ENCODE peak calls at places on chromosome X, in eight cellular contexts. I is SW480, E is pancreas, R is GM19239, B is SJSA1, U is HFF-Myc, A is AG08396, L is tibial nerve. O is an unnamed sample.
A peak's percentile ranks its signal among the peaks of the same experiment; 100 is the strongest.

GRCh38 chrX:15242899-15243555 is 26.9 kb downstream of the ASB9 start:
- DNase-seq in E (peak; percentile 21), A (peak; percentile 62), R (peak; percentile 4), L (no peak), U (peak; percentile 7), B (peak; percentile 14), I (peak; percentile 58), O (peak; percentile 32)

GRCh38 chrX:136353519-136354095 is 52.8 kb downstream of the ADGRG4 start:
- DNase-seq in A (no peak), I (no peak), B (no peak), U (no peak), E (no peak), L (no peak), R (no peak), O (no peak)

GRCh38 chrX:11138498-11139390 is 27.6 kb downstream of the HCCS start:
- DNase-seq in E (peak; percentile 14), L (no peak), A (no peak), B (no peak), R (no peak), U (no peak), I (no peak), O (no peak)

GRCh38 chrX:13432376-13432775 is 112.5 kb upstream of the ATXN3L start:
- DNase-seq in E (no peak), A (peak; percentile 58), U (peak; percentile 70), I (no peak), R (no peak), B (peak; percentile 33), L (peak; percentile 12), O (peak; percentile 29)

GRCh38 chrX:49122499-49122898 is 1.0 kb downstream of the GPKOW start:
- DNase-seq in R (no peak), L (no peak), B (no peak), A (no peak), U (no peak), I (no peak), E (no peak), O (no peak)

GRCh38 chrX:19129694-19130093 is 7.4 kb upstream of the ADGRG2 start:
- DNase-seq in E (no peak), B (no peak), A (no peak), U (no peak), I (no peak), R (no peak), L (no peak), O (no peak)

GRCh38 chrX:10847333-10847732 is 226.9 kb upstream of the MID1 start:
- DNase-seq in U (no peak), I (no peak), E (no peak), B (peak; percentile 3), A (no peak), L (no peak), R (no peak), O (no peak)

GRCh38 chrX:69153060-69153730 is 12.1 kb downstream of the PJA1 start:
- DNase-seq in L (peak; percentile 45), R (no peak), U (no peak), B (no peak), I (peak; percentile 25), A (peak; percentile 39), E (no peak), O (no peak)

GRCh38 chrX:49627030-49627777 is 28.4 kb downstream of the GAGE1 start:
- DNase-seq in U (no peak), L (no peak), I (peak; percentile 5), B (no peak), R (no peak), A (no peak), E (peak; percentile 16), O (no peak)

GRCh38 chrX:134764202-134764785 is 106.0 kb upstream of the PLAC1 start:
- DNase-seq in U (no peak), L (no peak), R (peak; percentile 4), A (peak; percentile 10), B (peak; percentile 11), E (no peak), I (peak; percentile 76), O (no peak)

GRCh38 chrX:9604111-9604907 is 139.5 kb downstream of the TBL1X start:
- DNase-seq in L (peak; percentile 18), R (no peak), B (no peak), A (peak; percentile 64), I (no peak), E (peak; percentile 33), U (no peak), O (peak; percentile 78)

GRCh38 chrX:129540725-129541184 is 696 bp downstream of the OCRL start:
- DNase-seq in L (no peak), A (peak; percentile 18), R (no peak), U (no peak), E (peak; percentile 14), B (peak; percentile 3), I (no peak), O (peak; percentile 9)

GRCh38 chrX:30261012-30261411 is 14.1 kb downstream of the MAGEB1 start:
- DNase-seq in R (no peak), U (no peak), E (no peak), I (no peak), L (no peak), A (no peak), B (no peak), O (no peak)

GRCh38 chrX:149877636-149878035 is 3.3 kb upstream of the MAGEA8 start:
- DNase-seq in A (no peak), L (no peak), R (no peak), B (peak; percentile 16), I (peak; percentile 39), U (no peak), E (no peak), O (no peak)

GRCh38 chrX:53287493-53288138 is 6.2 kb upstream of the IQSEC2 start:
- DNase-seq in B (peak; percentile 58), U (peak; percentile 65), A (peak; percentile 71), R (no peak), L (peak; percentile 15), I (peak; percentile 75), E (peak; percentile 34), O (peak; percentile 58)

GRCh38 chrX:153474718-153475117 is 4.3 kb upstream of the HAUS7 start:
- DNase-seq in A (peak; percentile 65), L (no peak), I (no peak), E (peak; percentile 54), R (no peak), B (no peak), U (no peak), O (peak; percentile 66)

GRCh38 chrX:154352012-154352401 is 22.4 kb downstream of the FLNA start:
- DNase-seq in B (no peak), E (no peak), A (no peak), L (no peak), R (no peak), I (no peak), U (no peak), O (no peak)

GRCh38 chrX:101409043-101409442 is 1.0 kb downstream of the HNRNPH2 start:
- DNase-seq in I (no peak), U (no peak), B (no peak), E (no peak), L (no peak), R (no peak), A (no peak), O (no peak)

GRCh38 chrX:19557816-19558215 is 42.5 kb upstream of the MAP3K15 start:
- DNase-seq in L (no peak), R (no peak), I (no peak), B (no peak), U (no peak), E (no peak), A (no peak), O (no peak)

GRCh38 chrX:12570859-12571501 is 220.2 kb upstream of the PRPS2 start:
- DNase-seq in U (no peak), I (no peak), B (no peak), E (no peak), L (no peak), R (no peak), A (no peak), O (no peak)

GRCh38 chrX:24601858-24602257 is 45.3 kb downstream of the PCYT1B start:
- DNase-seq in I (no peak), U (no peak), E (no peak), A (no peak), L (no peak), B (no peak), R (no peak), O (no peak)

GRCh38 chrX:40644175-40644574 is 3.2 kb downstream of the CXorf38 start:
- DNase-seq in A (no peak), E (no peak), R (no peak), U (no peak), B (peak; percentile 1), I (no peak), L (no peak), O (no peak)

GRCh38 chrX:37871626-37872302 is 24.4 kb upstream of the DYNLT3 start:
- DNase-seq in A (peak; percentile 80), R (no peak), B (no peak), L (no peak), U (peak; percentile 35), E (no peak), I (peak; percentile 39), O (no peak)

GRCh38 chrX:82141942-82142341 is 940.0 kb downstream of the SH3BGRL start:
- DNase-seq in U (no peak), I (peak; percentile 60), A (no peak), B (no peak), R (no peak), L (no peak), E (no peak), O (no peak)

GRCh38 chrX:12002876-12003275 is 135.4 kb upstream of the FRMPD4 start:
- DNase-seq in U (no peak), B (no peak), R (no peak), E (no peak), I (no peak), L (no peak), A (peak; percentile 8), O (no peak)

GRCh38 chrX:20906571-20906970 is 467.6 kb upstream of the CNKSR2 start:
- DNase-seq in U (no peak), I (no peak), A (no peak), L (no peak), E (no peak), B (no peak), R (no peak), O (no peak)

GRCh38 chrX:16852617-16853179 is 17.5 kb downstream of the RBBP7 start:
- DNase-seq in I (no peak), R (no peak), U (no peak), L (no peak), E (no peak), B (no peak), A (no peak), O (no peak)

O was measured in thyroid gland.